ENCODE peak calls at places on chromosomes 5 and 9, in four cellular contexts. One of them, this sample, is unnamed.

GRCh38 chr5:153276151-153276550 is 214.3 kb upstream of the GRIA1 start:
- DNase-seq in A549: peak; percentile 10
- DNase-seq in HepG2: peak; percentile 2
- DNase-seq in SK-N-SH: no peak
- DNase-seq in this sample: peak; percentile 83

GRCh38 chr5:91189480-91190332 is 193.4 kb downstream of the ARRDC3 start:
- DNase-seq in HepG2: peak; percentile 3
- DNase-seq in A549: peak; percentile 69
- DNase-seq in SK-N-SH: no peak
- DNase-seq in this sample: no peak

GRCh38 chr5:35230043-35230611 is at the start of gene PRLR:
- DNase-seq in HepG2: peak; percentile 69
- DNase-seq in SK-N-SH: peak; percentile 55
- DNase-seq in A549: peak; percentile 12
- DNase-seq in this sample: peak; percentile 54

GRCh38 chr9:22446589-22446949 is at the start of gene DMRTA1:
- DNase-seq in A549: peak; percentile 74
- DNase-seq in HepG2: no peak
- DNase-seq in SK-N-SH: peak; percentile 42
- DNase-seq in this sample: peak; percentile 90

GRCh38 chr5:16573401-16573800 is 43.4 kb downstream of the RETREG1 start:
- DNase-seq in HepG2: peak; percentile 12
- DNase-seq in SK-N-SH: no peak
- DNase-seq in A549: no peak
- DNase-seq in this sample: no peak

GRCh38 chr9:109791747-109792146 is 11.7 kb downstream of the PALM2AKAP2 start:
- DNase-seq in A549: no peak
- DNase-seq in SK-N-SH: no peak
- DNase-seq in HepG2: no peak
- DNase-seq in this sample: no peak

GRCh38 chr9:125272697-125273096 is 11.1 kb downstream of the GAPVD1 start:
- DNase-seq in HepG2: peak; percentile 90
- DNase-seq in SK-N-SH: no peak
- DNase-seq in A549: no peak
- DNase-seq in this sample: no peak

GRCh38 chr9:33165263-33166151 is 1.6 kb downstream of the B4GALT1 start:
- DNase-seq in SK-N-SH: no peak
- DNase-seq in HepG2: peak; percentile 95
- DNase-seq in A549: peak; percentile 82
- DNase-seq in this sample: no peak

GRCh38 chr5:137344723-137345322 is 154.3 kb downstream of the SPOCK1 start:
- DNase-seq in HepG2: peak; percentile 26
- DNase-seq in SK-N-SH: peak; percentile 28
- DNase-seq in A549: peak; percentile 60
- DNase-seq in this sample: peak; percentile 85

GRCh38 chr9:135326141-135326540 is 153.4 kb upstream of the PPP1R26 start:
- DNase-seq in SK-N-SH: no peak
- DNase-seq in A549: no peak
- DNase-seq in HepG2: no peak
- DNase-seq in this sample: no peak

DNA sequence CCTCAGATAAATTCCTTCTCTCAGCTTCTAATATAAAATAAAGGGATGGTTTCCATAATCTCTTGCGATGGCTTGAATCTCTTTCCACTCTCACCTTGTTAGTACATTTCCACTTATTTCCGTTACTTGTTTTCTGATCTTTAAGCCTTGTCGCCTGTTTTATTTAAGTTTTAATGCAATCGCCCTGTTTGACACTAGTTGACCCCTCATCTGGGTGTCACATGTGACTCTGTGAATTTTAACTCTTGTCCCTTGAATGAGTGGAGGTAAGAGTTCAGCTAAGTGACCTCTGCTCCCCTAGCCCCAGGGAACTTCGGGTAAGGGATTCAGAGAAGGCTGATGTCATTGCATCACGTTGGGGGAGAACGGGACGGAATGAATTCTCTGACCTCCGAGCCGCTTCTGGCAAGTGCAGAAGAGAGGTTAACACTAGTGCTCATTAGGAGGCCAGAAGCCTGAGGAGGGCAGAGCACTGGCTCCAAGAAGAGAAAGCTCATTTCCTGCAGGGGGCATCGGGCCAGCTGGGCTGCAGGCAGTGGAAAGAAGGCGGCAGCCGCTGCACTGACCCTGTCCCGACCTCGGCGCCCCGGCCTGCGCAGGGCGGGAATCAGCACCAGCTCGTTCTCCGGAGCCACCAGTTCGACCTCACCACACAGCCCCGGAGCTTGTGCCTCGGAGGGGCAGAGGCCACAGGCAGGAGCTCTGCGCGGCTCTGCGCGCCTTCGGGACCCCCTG is 569 bp downstream of the HINT2 start:
- DNase-seq in HepG2: peak; percentile 84
- DNase-seq in A549: peak; percentile 72
- DNase-seq in SK-N-SH: peak; percentile 69
- DNase-seq in this sample: peak; percentile 87
- TF ChIP-seq REST in HepG2: no peak
- TF ChIP-seq REST in A549: no peak
- TF ChIP-seq REST in SK-N-SH: no peak
- TF ChIP-seq REST in this sample: no peak

GRCh38 chr9:129177791-129178578 is at the start of gene IER5L:
- DNase-seq in HepG2: peak; percentile 90
- DNase-seq in A549: peak; percentile 95
- DNase-seq in SK-N-SH: peak; percentile 99
- DNase-seq in this sample: peak; percentile 98
- TF ChIP-seq REST in HepG2: no peak
- TF ChIP-seq REST in A549: peak; percentile 30
- TF ChIP-seq REST in SK-N-SH: peak; percentile 82
- TF ChIP-seq REST in this sample: no peak

GRCh38 chr5:14663734-14664269 is 716 bp upstream of the OTULIN start:
- DNase-seq in HepG2: no peak
- DNase-seq in SK-N-SH: peak; percentile 54
- DNase-seq in A549: no peak
- DNase-seq in this sample: no peak
- TF ChIP-seq REST in HepG2: no peak
- TF ChIP-seq REST in SK-N-SH: no peak
- TF ChIP-seq REST in A549: no peak
- TF ChIP-seq REST in this sample: no peak

GRCh38 chr9:107698779-107699564 is 209.4 kb upstream of the KLF4 start:
- DNase-seq in A549: no peak
- DNase-seq in HepG2: no peak
- DNase-seq in SK-N-SH: no peak
- DNase-seq in this sample: no peak
- TF ChIP-seq REST in A549: no peak
- TF ChIP-seq REST in HepG2: no peak
- TF ChIP-seq REST in SK-N-SH: no peak
- TF ChIP-seq REST in this sample: no peak

DNA sequence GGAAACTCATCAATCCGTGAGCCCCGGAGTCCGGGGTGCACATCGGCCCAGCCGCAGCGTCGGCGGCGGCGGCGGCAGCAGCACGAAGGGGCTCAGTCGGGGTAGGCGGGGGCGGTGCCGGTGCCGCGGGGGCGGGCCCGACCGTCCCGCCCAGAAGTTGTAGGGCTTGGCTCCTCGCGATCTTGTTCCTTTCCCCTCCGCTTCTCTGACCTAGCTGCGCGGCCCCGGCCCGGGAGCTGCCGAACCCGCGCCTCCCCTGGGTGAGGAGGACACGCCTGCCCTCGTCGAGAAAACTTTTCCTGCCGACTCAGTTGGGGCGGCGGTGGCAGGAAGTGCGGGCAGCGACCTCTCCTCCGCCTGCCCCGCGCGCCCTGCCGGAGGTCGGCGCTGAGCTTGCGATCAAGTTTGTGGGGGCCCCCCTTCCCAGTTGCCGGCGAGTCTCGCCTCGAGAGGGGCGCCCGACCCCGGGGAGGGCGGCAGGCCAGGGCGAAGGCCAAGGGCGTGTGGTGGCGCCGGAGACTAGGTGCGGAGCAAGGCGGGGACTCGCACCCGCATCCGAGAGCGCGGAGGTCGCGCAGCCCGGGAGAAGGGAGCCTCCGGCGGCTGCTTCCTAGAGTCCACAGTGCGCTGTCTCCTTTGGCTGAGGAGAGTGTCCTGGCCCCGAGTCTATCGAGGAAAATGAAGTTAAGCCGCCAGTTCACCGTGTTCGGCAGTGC is at the start of gene MAN2A1:
- DNase-seq in A549: peak; percentile 71
- DNase-seq in HepG2: peak; percentile 44
- DNase-seq in SK-N-SH: peak; percentile 81
- DNase-seq in this sample: peak; percentile 60
- TF ChIP-seq REST in A549: no peak
- TF ChIP-seq REST in HepG2: no peak
- TF ChIP-seq REST in SK-N-SH: no peak
- TF ChIP-seq REST in this sample: peak; percentile 13

DNA sequence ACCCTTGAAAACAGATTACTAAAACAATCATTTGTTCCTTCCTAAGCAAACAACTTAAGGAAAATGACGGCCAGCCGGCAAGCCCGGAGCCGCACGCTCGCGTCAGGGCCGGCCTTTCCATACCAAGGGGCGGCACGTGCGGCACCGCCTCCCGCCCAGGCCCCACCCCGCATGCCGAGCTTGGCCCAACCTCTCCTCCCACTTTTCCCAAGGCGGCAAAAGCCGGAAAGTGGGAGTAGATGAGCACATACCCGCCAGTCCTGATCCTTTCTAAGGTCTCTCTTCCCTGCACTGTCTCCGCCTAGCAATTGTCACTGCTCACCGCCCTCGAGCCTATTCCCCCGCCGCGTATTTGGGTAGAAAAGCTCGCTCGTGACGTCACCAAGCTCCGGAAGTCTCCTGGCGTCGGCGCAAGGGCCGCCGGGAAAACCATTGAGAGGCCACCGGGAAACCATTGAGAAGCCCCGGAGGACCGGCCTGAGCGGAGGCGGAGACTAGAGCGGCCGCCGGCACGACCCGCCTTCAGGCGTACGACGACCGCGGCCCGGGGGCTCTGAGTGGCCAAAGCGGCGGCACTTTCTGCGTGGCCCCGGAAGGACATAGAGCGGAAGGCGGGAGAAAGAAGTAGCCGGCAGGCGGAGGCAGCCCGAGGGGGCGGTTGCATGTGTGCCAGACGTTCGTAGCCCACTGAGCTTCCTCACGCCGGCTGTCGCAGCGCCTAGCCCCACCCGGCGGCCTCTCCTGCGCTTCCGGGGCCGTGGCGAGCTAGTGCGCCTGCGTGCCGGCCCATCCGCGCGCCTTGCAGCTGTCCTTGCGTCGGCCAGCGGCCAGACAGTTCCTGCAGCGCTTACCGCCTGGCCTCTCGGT is at the start of the genes NCBP1 and TSTD2:
- DNase-seq in A549: peak; percentile 98
- DNase-seq in SK-N-SH: peak; percentile 94
- DNase-seq in HepG2: peak; percentile 95
- DNase-seq in this sample: peak; percentile 98
- TF ChIP-seq REST in A549: no peak
- TF ChIP-seq REST in SK-N-SH: peak; percentile 37
- TF ChIP-seq REST in HepG2: no peak
- TF ChIP-seq REST in this sample: peak; percentile 22

GRCh38 chr5:115452083-115452482 is 92.5 kb downstream of the FEM1C start:
- DNase-seq in HepG2: no peak
- DNase-seq in SK-N-SH: no peak
- DNase-seq in A549: no peak
- DNase-seq in this sample: no peak
- TF ChIP-seq REST in HepG2: no peak
- TF ChIP-seq REST in SK-N-SH: no peak
- TF ChIP-seq REST in A549: no peak
- TF ChIP-seq REST in this sample: no peak

GRCh38 chr9:18666348-18666747 is 192.4 kb downstream of the ADAMTSL1 start:
- DNase-seq in HepG2: no peak
- DNase-seq in A549: no peak
- DNase-seq in SK-N-SH: no peak
- DNase-seq in this sample: no peak
- TF ChIP-seq REST in HepG2: no peak
- TF ChIP-seq REST in A549: no peak
- TF ChIP-seq REST in SK-N-SH: no peak
- TF ChIP-seq REST in this sample: no peak

This sample was measured in GM23338.